ENCODE peak calls at places on chromosome 6, in seven cellular contexts. One of them, this sample, is unnamed.

GRCh38 chr6:168865-169455 is 123.3 kb upstream of the DUSP22 start:
- DNase-seq in astrocyte of the spinal cord: peak
- DNase-seq in stimulated activated naive CD8-positive, alpha-beta T cell treated with anti-CD3 and anti-CD28 coated beads, Interleukin-15, amount 100 ng/mL, for 72 hours: no peak
- DNase-seq in erythroblast: peak
- DNase-seq in effector memory CD8-positive, alpha-beta T cell: no peak
- DNase-seq in HFFc6: peak
- DNase-seq in body of pancreas: no peak
- DNase-seq in this sample: peak

GRCh38 chr6:38284772-38285406 is 354.8 kb downstream of the BTBD9 start:
- DNase-seq in body of pancreas: no peak
- DNase-seq in astrocyte of the spinal cord: no peak
- DNase-seq in HFFc6: no peak
- DNase-seq in effector memory CD8-positive, alpha-beta T cell: no peak
- DNase-seq in stimulated activated naive CD8-positive, alpha-beta T cell treated with anti-CD3 and anti-CD28 coated beads, Interleukin-15, amount 100 ng/mL, for 72 hours: no peak
- DNase-seq in erythroblast: no peak
- DNase-seq in this sample: no peak

GRCh38 chr6:37501632-37502466 is 2.2 kb upstream of the CCDC167 start:
- DNase-seq in stimulated activated naive CD8-positive, alpha-beta T cell treated with anti-CD3 and anti-CD28 coated beads, Interleukin-15, amount 100 ng/mL, for 72 hours: no peak
- DNase-seq in astrocyte of the spinal cord: no peak
- DNase-seq in body of pancreas: no peak
- DNase-seq in HFFc6: no peak
- DNase-seq in erythroblast: no peak
- DNase-seq in effector memory CD8-positive, alpha-beta T cell: peak
- DNase-seq in this sample: no peak

GRCh38 chr6:104987218-104987617 is 30.3 kb downstream of the LIN28B start:
- DNase-seq in HFFc6: no peak
- DNase-seq in effector memory CD8-positive, alpha-beta T cell: no peak
- DNase-seq in stimulated activated naive CD8-positive, alpha-beta T cell treated with anti-CD3 and anti-CD28 coated beads, Interleukin-15, amount 100 ng/mL, for 72 hours: no peak
- DNase-seq in body of pancreas: no peak
- DNase-seq in astrocyte of the spinal cord: no peak
- DNase-seq in erythroblast: no peak
- DNase-seq in this sample: no peak

GRCh38 chr6:109515781-109516409 is 32.9 kb upstream of the ZBTB24 start:
- DNase-seq in body of pancreas: no peak
- DNase-seq in erythroblast: no peak
- DNase-seq in HFFc6: no peak
- DNase-seq in effector memory CD8-positive, alpha-beta T cell: no peak
- DNase-seq in stimulated activated naive CD8-positive, alpha-beta T cell treated with anti-CD3 and anti-CD28 coated beads, Interleukin-15, amount 100 ng/mL, for 72 hours: no peak
- DNase-seq in astrocyte of the spinal cord: no peak
- DNase-seq in this sample: no peak

GRCh38 chr6:1832844-1833787 is 223.4 kb downstream of the FOXC1 start:
- DNase-seq in HFFc6: peak
- DNase-seq in body of pancreas: peak
- DNase-seq in astrocyte of the spinal cord: peak
- DNase-seq in stimulated activated naive CD8-positive, alpha-beta T cell treated with anti-CD3 and anti-CD28 coated beads, Interleukin-15, amount 100 ng/mL, for 72 hours: no peak
- DNase-seq in effector memory CD8-positive, alpha-beta T cell: no peak
- DNase-seq in erythroblast: no peak
- DNase-seq in this sample: no peak

GRCh38 chr6:89682991-89683390 is 44.4 kb upstream of the LYRM2 start:
- DNase-seq in effector memory CD8-positive, alpha-beta T cell: no peak
- DNase-seq in erythroblast: no peak
- DNase-seq in stimulated activated naive CD8-positive, alpha-beta T cell treated with anti-CD3 and anti-CD28 coated beads, Interleukin-15, amount 100 ng/mL, for 72 hours: no peak
- DNase-seq in HFFc6: no peak
- DNase-seq in astrocyte of the spinal cord: no peak
- DNase-seq in body of pancreas: no peak
- DNase-seq in this sample: no peak

GRCh38 chr6:37174515-37175331 is 4.8 kb downstream of the PIM1 start:
- DNase-seq in effector memory CD8-positive, alpha-beta T cell: no peak
- DNase-seq in erythroblast: no peak
- DNase-seq in HFFc6: no peak
- DNase-seq in stimulated activated naive CD8-positive, alpha-beta T cell treated with anti-CD3 and anti-CD28 coated beads, Interleukin-15, amount 100 ng/mL, for 72 hours: no peak
- DNase-seq in body of pancreas: no peak
- DNase-seq in astrocyte of the spinal cord: no peak
- DNase-seq in this sample: no peak

This sample was measured in mesenchymal stem cell.